ENCODE peak calls at places on chromosomes 16 and 17, in ten cellular contexts. G is mesendoderm; U is CD4-positive, alpha-beta T cell; T is breast epithelium; D is stimulated activated CD4-positive, alpha-beta T cell treated with anti-CD3 and anti-CD28 coated beads, Interleukin-4, amount 100 ng/mL, for 1 hour; N is T-cell; Y is islet precursor cell; R is smooth muscle cell of the brain vasculature; K is GM12892; P is NCI-H1436. F is an unnamed sample.
A peak's percentile ranks its signal among the peaks of the same experiment; 100 is the strongest.

GRCh38 chr17:81735181-81736102 is 23.4 kb downstream of the SLC25A10 start:
- DNase-seq in K (no peak), U (no peak), D (no peak), T (no peak), R (no peak), Y (peak; percentile 70), N (no peak), P (peak; percentile 63), G (no peak), F (no peak)

GRCh38 chr17:64784353-64784798 is 122.3 kb upstream of the SMURF2 start:
- DNase-seq in P (no peak), D (no peak), Y (peak; percentile 52), U (no peak), R (no peak), K (no peak), N (no peak), T (no peak), G (no peak), F (no peak)

GRCh38 chr17:41806685-41807445 is 4.9 kb downstream of the P3H4 start:
- DNase-seq in N (no peak), T (no peak), G (no peak), D (no peak), U (no peak), Y (no peak), R (no peak), P (no peak), K (no peak), F (no peak)

GRCh38 chr16:28977703-28978641 is 3.4 kb downstream of the SPNS1 start:
- DNase-seq in T (no peak), G (peak; percentile 47), Y (no peak), N (no peak), U (no peak), K (no peak), R (no peak), P (peak; percentile 0), D (no peak), F (no peak)

GRCh38 chr16:1740234-1740633 is 31.1 kb downstream of the NME3 start:
- DNase-seq in G (no peak), Y (no peak), K (no peak), T (no peak), N (no peak), U (no peak), R (no peak), P (no peak), D (no peak), F (no peak)

GRCh38 chr17:32909787-32910369 is 18.1 kb upstream of the TMEM98 start:
- DNase-seq in R (peak; percentile 62), N (no peak), Y (peak; percentile 92), P (peak; percentile 80), G (peak; percentile 94), D (peak; percentile 30), K (peak; percentile 30), T (peak; percentile 80), U (peak; percentile 13), F (peak; percentile 38)

GRCh38 chr16:68384293-68385255 is 63.7 kb downstream of the SMPD3 start:
- DNase-seq in U (no peak), N (no peak), K (no peak), P (no peak), Y (no peak), D (no peak), T (no peak), G (no peak), R (no peak), F (no peak)

GRCh38 chr16:4317471-4318170 is 1.8 kb downstream of the GLIS2 start:
- DNase-seq in P (no peak), D (no peak), G (no peak), N (no peak), T (no peak), K (no peak), U (no peak), R (no peak), Y (peak; percentile 55), F (no peak)

F was measured in CD8-positive, alpha-beta memory T cell.